ENCODE peak calls at places on chromosomes 12 and 14, in five cellular contexts. R is left ventricle myocardium inferior, F is IMR-90, U is suprapubic skin, L is prostate gland. I is an unnamed sample.
A peak's percentile ranks its signal among the peaks of the same experiment; 100 is the strongest.

GRCh38 chr12:29711381-29711780 is 72.4 kb downstream of the TMTC1 start:
- DNase-seq in R (no peak), F (no peak), U (no peak), L (no peak), I (no peak)

GRCh38 chr14:43418314-43418713 is 1088.8 kb downstream of the FSCB start:
- DNase-seq in R (no peak), F (no peak), U (no peak), L (no peak), I (no peak)

GRCh38 chr14:105086833-105087307 is 21.6 kb upstream of the GPR132 start:
- DNase-seq in R (peak; percentile 87), F (peak; percentile 71), U (peak; percentile 82), L (peak; percentile 66), I (peak; percentile 73)

GRCh38 chr12:59780605-59781135 is 184.8 kb downstream of the SLC16A7 start:
- DNase-seq in R (no peak), F (peak; percentile 47), U (no peak), L (no peak), I (peak; percentile 51)

GRCh38 chr14:52802597-52802996 is 11.2 kb upstream of the GNPNAT1 start:
- DNase-seq in R (no peak), F (peak; percentile 92), U (no peak), L (no peak), I (peak; percentile 55)

GRCh38 chr12:113831016-113831415 is 135.1 kb downstream of the RBM19 start:
- DNase-seq in R (no peak), F (peak; percentile 50), U (no peak), L (no peak), I (no peak)

GRCh38 chr14:102620413-102620812 is 28.0 kb downstream of the RCOR1 start:
- DNase-seq in R (no peak), F (peak; percentile 44), U (no peak), L (no peak), I (peak; percentile 75)

GRCh38 chr12:55738113-55739024 is 4.6 kb upstream of the GDF11 start:
- DNase-seq in R (peak; percentile 80), F (peak; percentile 82), U (peak; percentile 92), L (peak; percentile 84), I (peak; percentile 71)

GRCh38 chr12:12008232-12008850 is 62.4 kb upstream of the BCL2L14 start:
- DNase-seq in R (no peak), F (no peak), U (no peak), L (no peak), I (no peak)

GRCh38 chr14:50039734-50040400 is 76.5 kb downstream of the VCPKMT start:
- DNase-seq in R (peak; percentile 42), F (no peak), U (peak; percentile 76), L (no peak), I (peak; percentile 76)

GRCh38 chr12:13175499-13175898 is 21.0 kb upstream of the EMP1 start:
- DNase-seq in R (no peak), F (no peak), U (no peak), L (no peak), I (peak; percentile 83)

GRCh38 chr14:51636109-51636508 is 15.6 kb upstream of the FRMD6 start:
- DNase-seq in R (no peak), F (no peak), U (no peak), L (no peak), I (no peak)

GRCh38 chr12:89439946-89440345 is 84.7 kb downstream of the GALNT4 start:
- DNase-seq in R (no peak), F (peak; percentile 86), U (no peak), L (no peak), I (peak; percentile 60)

GRCh38 chr14:104973215-104974145 is 4.7 kb downstream of the AHNAK2 start:
- DNase-seq in R (peak; percentile 57), F (peak; percentile 94), U (peak; percentile 94), L (peak; percentile 83), I (peak; percentile 95)

GRCh38 chr12:52251367-52252055 is 18.5 kb downstream of the KRT7 start:
- DNase-seq in R (no peak), F (no peak), U (peak; percentile 2), L (no peak), I (no peak)

GRCh38 chr14:30607156-30607780 is 14.9 kb upstream of the SCFD1 start:
- DNase-seq in R (no peak), F (peak; percentile 56), U (no peak), L (no peak), I (peak; percentile 23)

GRCh38 chr14:99207456-99207855 is 64.5 kb downstream of the BCL11B start:
- DNase-seq in R (no peak), F (no peak), U (no peak), L (no peak), I (no peak)

DNA sequence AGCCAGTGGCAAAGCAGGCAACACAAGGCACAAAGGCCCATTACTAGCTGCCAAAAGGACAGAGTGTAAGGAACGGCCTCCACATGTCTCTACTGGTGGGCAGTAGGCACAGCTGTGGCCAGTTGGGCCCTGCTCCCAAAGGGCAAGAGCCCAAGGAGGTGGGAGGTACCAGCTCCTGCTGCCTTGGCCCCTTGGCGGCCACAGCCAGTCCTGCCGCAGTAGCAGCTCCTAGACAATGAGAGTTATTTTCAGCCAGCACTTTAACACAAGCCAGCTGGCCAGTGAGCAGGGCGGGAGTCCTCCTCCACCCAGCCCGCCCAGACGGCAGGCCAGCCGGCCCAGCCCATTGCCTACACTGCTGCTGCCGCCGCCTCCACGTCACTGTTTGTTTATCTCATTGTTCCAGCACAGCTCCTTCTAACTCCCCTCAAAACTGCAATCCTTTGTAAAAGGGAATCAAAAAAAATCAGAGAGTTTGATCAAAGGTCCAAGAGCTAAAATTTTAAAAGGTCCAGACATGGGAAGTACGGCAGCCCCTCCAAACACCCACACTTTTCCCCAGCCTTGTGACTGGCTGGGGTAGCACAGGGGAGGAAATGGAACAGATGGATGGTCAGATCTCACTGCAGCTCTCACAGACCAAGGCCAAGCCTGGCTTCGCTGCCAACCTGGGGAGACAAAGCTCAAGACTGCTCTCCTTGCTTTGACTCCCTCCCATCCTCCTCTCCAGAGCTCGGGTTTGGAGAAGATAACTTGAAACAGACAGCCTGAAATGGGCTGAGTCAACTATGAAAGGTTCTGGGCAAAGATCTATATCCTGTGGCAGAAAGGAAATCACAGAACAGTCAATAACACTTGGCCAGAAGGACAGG is 33.5 kb downstream of the FMNL3 start:
- DNase-seq in R (peak; percentile 92), F (peak; percentile 94), U (peak; percentile 92), L (peak; percentile 86), I (peak; percentile 96)
- TF ChIP-seq CTCF in R (peak; percentile 76), F (peak; percentile 32), U (peak; percentile 48), L (no peak), I (peak; percentile 46)

DNA sequence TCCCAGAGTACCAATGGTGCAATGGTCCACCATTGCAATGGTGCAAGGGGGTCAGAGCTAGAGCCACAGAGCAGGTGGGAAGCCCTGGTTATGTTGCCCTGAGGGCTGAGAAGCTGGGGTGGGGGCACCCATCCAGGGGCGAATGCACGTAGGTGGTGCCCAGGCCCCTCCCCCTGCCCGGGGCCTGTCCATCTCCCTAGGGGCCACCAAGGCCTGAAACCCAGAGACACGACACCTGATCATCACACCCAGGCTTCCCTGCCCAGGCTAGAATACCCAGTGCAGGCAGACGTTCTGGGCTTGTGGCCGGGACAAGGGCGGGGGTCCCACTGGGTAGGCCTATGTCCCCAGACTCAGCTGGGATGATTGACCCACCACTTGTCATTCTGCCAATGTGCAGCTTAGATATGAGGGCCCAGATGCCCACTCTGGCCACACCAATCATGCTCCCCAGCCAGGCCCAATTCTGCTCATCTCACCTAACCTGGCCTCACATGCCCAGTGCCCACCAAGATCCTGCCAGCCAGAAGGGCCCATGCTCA is 83.2 kb downstream of the ALG10 start:
- DNase-seq in R (no peak), F (no peak), U (no peak), L (no peak), I (no peak)
- H3K4me3 ChIP-seq in R (no peak overlapping the region), F (no peak overlapping the region), U (no peak overlapping the region), L (no peak overlapping the region), I (no peak overlapping the region)

DNA sequence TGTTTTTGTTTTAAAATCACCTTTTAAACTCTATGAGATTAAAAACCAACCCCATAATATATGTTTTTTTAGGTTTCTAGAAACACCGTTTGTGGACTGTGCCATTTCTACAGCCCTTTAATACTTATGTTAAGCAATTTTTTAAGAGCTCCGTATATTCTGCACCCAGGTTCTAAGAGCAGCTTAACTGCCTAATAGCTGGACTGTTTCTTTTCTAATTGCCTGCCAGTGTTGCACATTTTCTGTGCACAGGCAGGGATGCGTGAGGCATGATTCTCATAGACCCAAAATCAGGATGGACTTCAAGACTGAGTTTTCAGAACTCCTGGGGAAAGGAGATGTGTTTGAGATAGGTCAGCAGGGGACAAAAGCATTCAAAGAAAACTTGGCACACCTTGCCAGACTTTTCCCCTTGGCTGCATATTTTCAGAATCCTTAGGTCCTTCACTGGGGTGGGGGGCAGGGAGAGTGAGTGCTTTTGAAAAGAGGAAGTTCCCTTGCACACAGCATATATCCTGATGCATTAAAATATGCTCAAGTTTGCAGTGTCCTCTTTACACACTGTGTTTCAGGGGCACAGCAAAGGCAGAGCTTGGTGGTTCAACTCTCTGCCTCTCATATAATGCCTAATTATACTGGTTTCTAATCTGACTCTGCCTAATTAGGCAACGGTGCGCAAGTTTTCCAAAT is 27.9 kb downstream of the TMEM30B start:
- DNase-seq in R (no peak), F (no peak), U (no peak), L (no peak), I (no peak)
- TF ChIP-seq CTCF in R (peak; percentile 35), F (no peak), U (no peak), L (no peak), I (no peak)

DNA sequence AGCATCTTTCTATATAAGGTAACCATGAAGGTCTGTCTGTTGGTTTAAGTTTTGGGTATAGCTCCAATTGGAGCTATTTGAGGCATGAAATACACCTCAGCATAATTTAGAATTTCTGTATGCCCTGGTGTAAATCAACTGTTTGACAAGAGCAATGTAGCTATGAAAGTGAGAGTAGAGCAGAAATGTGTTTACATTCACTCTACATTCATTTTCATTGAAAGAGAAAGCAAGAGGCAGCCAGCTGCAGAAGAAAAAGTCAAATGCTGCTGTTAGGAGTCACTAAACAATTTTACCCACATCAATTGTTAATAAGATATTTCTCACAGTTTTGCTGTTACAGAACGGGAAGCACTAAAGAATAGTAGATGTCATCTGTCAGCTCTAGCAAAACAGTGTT is 252.5 kb downstream of the SLC6A15 start:
- DNase-seq in R (no peak), F (no peak), U (no peak), L (no peak), I (no peak)
- H3K4me3 ChIP-seq in R (no peak overlapping the region), F (no peak overlapping the region), U (no peak overlapping the region), L (no peak overlapping the region), I (no peak overlapping the region)

DNA sequence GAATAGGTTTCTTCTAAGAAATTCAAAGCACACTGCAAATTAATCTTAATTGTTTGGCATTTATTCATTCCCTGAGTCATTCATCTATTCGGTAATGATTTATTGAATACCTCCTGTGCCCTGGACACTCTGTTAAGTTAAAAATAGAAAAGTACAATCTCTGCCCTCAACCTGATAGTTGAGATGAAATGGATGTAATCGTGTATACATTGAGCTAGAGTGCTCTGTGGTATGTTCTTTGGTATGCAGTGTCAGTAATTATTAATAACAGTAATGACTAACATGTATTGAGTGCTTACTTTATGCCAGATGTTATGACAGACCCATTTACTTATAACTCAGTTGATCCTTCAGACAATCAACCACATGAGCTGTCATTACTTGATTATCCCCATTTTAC is 47.6 kb downstream of the UTP20 start:
- DNase-seq in R (no peak), F (no peak), U (no peak), L (no peak), I (no peak)
- TF ChIP-seq CTCF in R (no peak), F (no peak), U (no peak), L (no peak), I (no peak)

I was measured in AG10803.